ENCODE peak calls at places on chromosomes 2 and 18, in nine cellular contexts. One of them, this sample, is unnamed.

GRCh38 chr2:134218928-134219707 is 34.8 kb upstream of the MGAT5 start:
- DNase-seq in frontal cortex: no peak
- DNase-seq in mucosa of descending colon: peak
- DNase-seq in H7: no peak
- DNase-seq in Calu3: peak
- DNase-seq in renal cortical epithelial cell: peak
- DNase-seq in ELF-1: no peak
- DNase-seq in A549: no peak
- DNase-seq in NCI-H1436: no peak
- DNase-seq in this sample: no peak

GRCh38 chr2:14577843-14578242 is 54.7 kb upstream of the LRATD1 start:
- DNase-seq in mucosa of descending colon: no peak
- DNase-seq in renal cortical epithelial cell: no peak
- DNase-seq in H7: no peak
- DNase-seq in ELF-1: no peak
- DNase-seq in NCI-H1436: no peak
- DNase-seq in A549: no peak
- DNase-seq in Calu3: no peak
- DNase-seq in frontal cortex: no peak
- DNase-seq in this sample: no peak

GRCh38 chr2:135030826-135031225 is 16.4 kb downstream of the MAP3K19 start:
- DNase-seq in NCI-H1436: no peak
- DNase-seq in ELF-1: no peak
- DNase-seq in A549: no peak
- DNase-seq in Calu3: no peak
- DNase-seq in renal cortical epithelial cell: peak
- DNase-seq in mucosa of descending colon: no peak
- DNase-seq in frontal cortex: no peak
- DNase-seq in H7: peak
- DNase-seq in this sample: peak

GRCh38 chr2:178756843-178757242 is 50.4 kb downstream of the TTN start:
- DNase-seq in ELF-1: no peak
- DNase-seq in H7: no peak
- DNase-seq in Calu3: no peak
- DNase-seq in NCI-H1436: no peak
- DNase-seq in mucosa of descending colon: no peak
- DNase-seq in A549: no peak
- DNase-seq in renal cortical epithelial cell: peak
- DNase-seq in frontal cortex: no peak
- DNase-seq in this sample: peak

GRCh38 chr2:240412211-240412830 is 23.1 kb upstream of the GPC1 start:
- DNase-seq in mucosa of descending colon: no peak
- DNase-seq in ELF-1: peak
- DNase-seq in renal cortical epithelial cell: no peak
- DNase-seq in H7: peak
- DNase-seq in frontal cortex: no peak
- DNase-seq in Calu3: no peak
- DNase-seq in A549: no peak
- DNase-seq in NCI-H1436: no peak
- DNase-seq in this sample: no peak

GRCh38 chr2:46175409-46175808 is 121.8 kb upstream of the EPAS1 start:
- DNase-seq in renal cortical epithelial cell: peak
- DNase-seq in A549: no peak
- DNase-seq in H7: no peak
- DNase-seq in mucosa of descending colon: no peak
- DNase-seq in NCI-H1436: no peak
- DNase-seq in Calu3: no peak
- DNase-seq in ELF-1: no peak
- DNase-seq in frontal cortex: no peak
- DNase-seq in this sample: peak

GRCh38 chr2:150168596-150168995 is 318.9 kb downstream of the RND3 start:
- DNase-seq in ELF-1: no peak
- DNase-seq in NCI-H1436: no peak
- DNase-seq in renal cortical epithelial cell: no peak
- DNase-seq in A549: no peak
- DNase-seq in H7: no peak
- DNase-seq in Calu3: no peak
- DNase-seq in frontal cortex: no peak
- DNase-seq in mucosa of descending colon: no peak
- DNase-seq in this sample: no peak

GRCh38 chr2:74334931-74335333 is 8.3 kb downstream of the SLC4A5 start:
- DNase-seq in mucosa of descending colon: peak
- DNase-seq in frontal cortex: peak
- DNase-seq in A549: peak
- DNase-seq in H7: peak
- DNase-seq in Calu3: peak
- DNase-seq in NCI-H1436: peak
- DNase-seq in ELF-1: peak
- DNase-seq in renal cortical epithelial cell: peak
- DNase-seq in this sample: peak

GRCh38 chr2:219947575-219947974 is 320.1 kb downstream of the SLC4A3 start:
- DNase-seq in mucosa of descending colon: no peak
- DNase-seq in frontal cortex: no peak
- DNase-seq in A549: no peak
- DNase-seq in renal cortical epithelial cell: no peak
- DNase-seq in NCI-H1436: no peak
- DNase-seq in Calu3: no peak
- DNase-seq in H7: no peak
- DNase-seq in ELF-1: no peak
- DNase-seq in this sample: no peak

GRCh38 chr2:95049088-95049955 is 23.8 kb downstream of the MAL start:
- DNase-seq in NCI-H1436: no peak
- DNase-seq in frontal cortex: no peak
- DNase-seq in mucosa of descending colon: no peak
- DNase-seq in A549: no peak
- DNase-seq in Calu3: no peak
- DNase-seq in H7: no peak
- DNase-seq in renal cortical epithelial cell: no peak
- DNase-seq in ELF-1: no peak
- DNase-seq in this sample: no peak

GRCh38 chr2:134988994-134989605 is 58.1 kb downstream of the MAP3K19 start:
- DNase-seq in renal cortical epithelial cell: peak
- DNase-seq in frontal cortex: peak
- DNase-seq in NCI-H1436: peak
- DNase-seq in H7: peak
- DNase-seq in Calu3: no peak
- DNase-seq in ELF-1: no peak
- DNase-seq in mucosa of descending colon: no peak
- DNase-seq in A549: peak
- DNase-seq in this sample: no peak

GRCh38 chr18:62897153-62897552 is 181.8 kb downstream of the PHLPP1 start:
- DNase-seq in Calu3: no peak
- DNase-seq in A549: no peak
- DNase-seq in NCI-H1436: no peak
- DNase-seq in frontal cortex: no peak
- DNase-seq in ELF-1: no peak
- DNase-seq in mucosa of descending colon: no peak
- DNase-seq in H7: no peak
- DNase-seq in renal cortical epithelial cell: peak
- DNase-seq in this sample: no peak

GRCh38 chr18:37691162-37691561 is 125.6 kb upstream of the CELF4 start:
- DNase-seq in H7: no peak
- DNase-seq in renal cortical epithelial cell: no peak
- DNase-seq in A549: no peak
- DNase-seq in ELF-1: no peak
- DNase-seq in Calu3: no peak
- DNase-seq in mucosa of descending colon: no peak
- DNase-seq in NCI-H1436: no peak
- DNase-seq in frontal cortex: no peak
- DNase-seq in this sample: no peak

GRCh38 chr2:7392076-7392787 is 475.0 kb downstream of the RNF144A start:
- DNase-seq in mucosa of descending colon: no peak
- DNase-seq in Calu3: no peak
- DNase-seq in renal cortical epithelial cell: peak
- DNase-seq in H7: no peak
- DNase-seq in NCI-H1436: no peak
- DNase-seq in ELF-1: peak
- DNase-seq in frontal cortex: no peak
- DNase-seq in A549: no peak
- DNase-seq in this sample: peak

GRCh38 chr2:100821913-100822260 is 1.9 kb downstream of the NPAS2 start:
- DNase-seq in frontal cortex: no peak
- DNase-seq in A549: no peak
- DNase-seq in NCI-H1436: no peak
- DNase-seq in ELF-1: no peak
- DNase-seq in H7: no peak
- DNase-seq in renal cortical epithelial cell: no peak
- DNase-seq in mucosa of descending colon: no peak
- DNase-seq in Calu3: no peak
- DNase-seq in this sample: no peak

GRCh38 chr2:199131256-199131655 is 326.5 kb downstream of the SATB2 start:
- DNase-seq in NCI-H1436: no peak
- DNase-seq in frontal cortex: no peak
- DNase-seq in mucosa of descending colon: no peak
- DNase-seq in H7: no peak
- DNase-seq in renal cortical epithelial cell: no peak
- DNase-seq in ELF-1: no peak
- DNase-seq in A549: no peak
- DNase-seq in Calu3: no peak
- DNase-seq in this sample: no peak

GRCh38 chr2:238235331-238235732 is 4.5 kb downstream of the HES6 start:
- DNase-seq in renal cortical epithelial cell: peak
- DNase-seq in A549: no peak
- DNase-seq in mucosa of descending colon: no peak
- DNase-seq in H7: peak
- DNase-seq in ELF-1: no peak
- DNase-seq in frontal cortex: no peak
- DNase-seq in Calu3: no peak
- DNase-seq in NCI-H1436: no peak
- DNase-seq in this sample: peak

GRCh38 chr18:57898506-57899124 is 95.5 kb upstream of the ATP8B1 start:
- DNase-seq in mucosa of descending colon: no peak
- DNase-seq in frontal cortex: no peak
- DNase-seq in ELF-1: no peak
- DNase-seq in A549: no peak
- DNase-seq in H7: no peak
- DNase-seq in NCI-H1436: peak
- DNase-seq in Calu3: no peak
- DNase-seq in renal cortical epithelial cell: peak
- DNase-seq in this sample: peak

GRCh38 chr2:127081826-127082633 is 24.9 kb downstream of the BIN1 start:
- DNase-seq in ELF-1: no peak
- DNase-seq in NCI-H1436: no peak
- DNase-seq in frontal cortex: peak
- DNase-seq in Calu3: no peak
- DNase-seq in mucosa of descending colon: no peak
- DNase-seq in renal cortical epithelial cell: no peak
- DNase-seq in A549: no peak
- DNase-seq in H7: peak
- DNase-seq in this sample: no peak

GRCh38 chr2:219727771-219728429 is 100.5 kb downstream of the SLC4A3 start:
- DNase-seq in Calu3: no peak
- DNase-seq in frontal cortex: no peak
- DNase-seq in mucosa of descending colon: no peak
- DNase-seq in ELF-1: no peak
- DNase-seq in A549: no peak
- DNase-seq in NCI-H1436: no peak
- DNase-seq in renal cortical epithelial cell: no peak
- DNase-seq in H7: no peak
- DNase-seq in this sample: no peak

GRCh38 chr2:226050822-226051221 is 651.3 kb downstream of the NYAP2 start:
- DNase-seq in ELF-1: no peak
- DNase-seq in A549: no peak
- DNase-seq in NCI-H1436: no peak
- DNase-seq in mucosa of descending colon: no peak
- DNase-seq in H7: no peak
- DNase-seq in Calu3: no peak
- DNase-seq in frontal cortex: no peak
- DNase-seq in renal cortical epithelial cell: no peak
- DNase-seq in this sample: no peak

GRCh38 chr2:211086049-211086448 is 529.6 kb downstream of the CPS1 start:
- DNase-seq in A549: no peak
- DNase-seq in renal cortical epithelial cell: no peak
- DNase-seq in frontal cortex: no peak
- DNase-seq in mucosa of descending colon: no peak
- DNase-seq in NCI-H1436: no peak
- DNase-seq in ELF-1: no peak
- DNase-seq in Calu3: no peak
- DNase-seq in H7: no peak
- DNase-seq in this sample: no peak

GRCh38 chr2:77521931-77522470 is at the start of gene LRRTM4:
- DNase-seq in ELF-1: peak
- DNase-seq in H7: no peak
- DNase-seq in mucosa of descending colon: no peak
- DNase-seq in renal cortical epithelial cell: peak
- DNase-seq in A549: no peak
- DNase-seq in NCI-H1436: no peak
- DNase-seq in Calu3: no peak
- DNase-seq in frontal cortex: peak
- DNase-seq in this sample: no peak

GRCh38 chr2:9652898-9653479 is 22.2 kb upstream of the YWHAQ start:
- DNase-seq in Calu3: no peak
- DNase-seq in ELF-1: no peak
- DNase-seq in NCI-H1436: no peak
- DNase-seq in renal cortical epithelial cell: peak
- DNase-seq in mucosa of descending colon: no peak
- DNase-seq in frontal cortex: no peak
- DNase-seq in H7: no peak
- DNase-seq in A549: no peak
- DNase-seq in this sample: no peak

GRCh38 chr2:134574610-134575332 is 144.0 kb downstream of the TMEM163 start:
- DNase-seq in Calu3: no peak
- DNase-seq in ELF-1: no peak
- DNase-seq in renal cortical epithelial cell: no peak
- DNase-seq in A549: no peak
- DNase-seq in frontal cortex: no peak
- DNase-seq in NCI-H1436: no peak
- DNase-seq in H7: no peak
- DNase-seq in mucosa of descending colon: no peak
- DNase-seq in this sample: no peak

GRCh38 chr2:128032092-128032491 is 4.2 kb upstream of the SAP130 start:
- DNase-seq in H7: no peak
- DNase-seq in mucosa of descending colon: no peak
- DNase-seq in ELF-1: no peak
- DNase-seq in Calu3: no peak
- DNase-seq in A549: no peak
- DNase-seq in NCI-H1436: no peak
- DNase-seq in renal cortical epithelial cell: no peak
- DNase-seq in frontal cortex: no peak
- DNase-seq in this sample: peak

GRCh38 chr2:239668651-239669050 is 267.8 kb upstream of the HDAC4 start:
- DNase-seq in H7: no peak
- DNase-seq in A549: no peak
- DNase-seq in renal cortical epithelial cell: no peak
- DNase-seq in mucosa of descending colon: no peak
- DNase-seq in frontal cortex: no peak
- DNase-seq in ELF-1: no peak
- DNase-seq in NCI-H1436: no peak
- DNase-seq in Calu3: no peak
- DNase-seq in this sample: no peak

GRCh38 chr18:55400590-55401274 is 187.3 kb downstream of the TCF4 start:
- DNase-seq in frontal cortex: no peak
- DNase-seq in renal cortical epithelial cell: no peak
- DNase-seq in Calu3: no peak
- DNase-seq in H7: no peak
- DNase-seq in A549: no peak
- DNase-seq in mucosa of descending colon: no peak
- DNase-seq in ELF-1: no peak
- DNase-seq in NCI-H1436: no peak
- DNase-seq in this sample: no peak

GRCh38 chr2:98484121-98484557 is 39.5 kb downstream of the INPP4A start:
- DNase-seq in NCI-H1436: no peak
- DNase-seq in renal cortical epithelial cell: no peak
- DNase-seq in H7: no peak
- DNase-seq in A549: no peak
- DNase-seq in Calu3: peak
- DNase-seq in frontal cortex: no peak
- DNase-seq in mucosa of descending colon: peak
- DNase-seq in ELF-1: no peak
- DNase-seq in this sample: no peak

GRCh38 chr18:56639094-56639361 is 636 bp upstream of the TXNL1 start:
- DNase-seq in H7: peak
- DNase-seq in frontal cortex: no peak
- DNase-seq in mucosa of descending colon: peak
- DNase-seq in renal cortical epithelial cell: peak
- DNase-seq in NCI-H1436: no peak
- DNase-seq in ELF-1: no peak
- DNase-seq in Calu3: peak
- DNase-seq in A549: no peak
- DNase-seq in this sample: no peak

GRCh38 chr2:148483675-148484074 is 160.9 kb upstream of the EPC2 start:
- DNase-seq in A549: no peak
- DNase-seq in Calu3: no peak
- DNase-seq in H7: no peak
- DNase-seq in NCI-H1436: peak
- DNase-seq in mucosa of descending colon: no peak
- DNase-seq in ELF-1: peak
- DNase-seq in frontal cortex: no peak
- DNase-seq in renal cortical epithelial cell: no peak
- DNase-seq in this sample: no peak

This sample was measured in trophoblast cell.